ENCODE peak calls at places on chromosomes 3 and 15, in four cellular contexts. Z is colonic mucosa, H is body of pancreas, C is PC-3. L is an unnamed sample.

GRCh38 chr3:24519368-24520100 is 24.9 kb upstream of the THRB start:
- DNase-seq in C (no peak), H (peak), Z (no peak), L (no peak)

GRCh38 chr3:134874737-134875413 is 79.8 kb downstream of the EPHB1 start:
- DNase-seq in Z (no peak), H (peak), C (no peak), L (no peak)

GRCh38 chr15:72688697-72689096 is 2.7 kb downstream of the BBS4 start:
- DNase-seq in H (no peak), C (no peak), Z (no peak), L (no peak)

GRCh38 chr15:99296386-99296785 is 45.1 kb downstream of the LRRC28 start:
- DNase-seq in H (no peak), C (no peak), Z (no peak), L (no peak)

GRCh38 chr15:92810418-92811138 is 89.5 kb upstream of the CHD2 start:
- DNase-seq in Z (peak), H (peak), C (peak), L (peak)

GRCh38 chr15:64651573-64652260 is 123.7 kb downstream of the RBPMS2 start:
- DNase-seq in C (peak), Z (no peak), H (no peak), L (no peak)

GRCh38 chr3:107969994-107970896 is 120.6 kb downstream of the CD47 start:
- DNase-seq in C (peak), Z (peak), H (peak), L (no peak)

GRCh38 chr3:102745881-102746280 is 311.1 kb downstream of the ZPLD1 start:
- DNase-seq in H (no peak), C (peak), Z (no peak), L (no peak)

GRCh38 chr3:161559177-161559998 is 62.8 kb downstream of the OTOL1 start:
- DNase-seq in H (no peak), Z (no peak), C (peak), L (no peak)

GRCh38 chr3:78268716-78269668 is 1229.1 kb downstream of the ROBO2 start:
- DNase-seq in H (no peak), C (no peak), Z (no peak), L (no peak)

GRCh38 chr15:69713726-69714559 is 261.3 kb downstream of the RPLP1 start:
- DNase-seq in C (peak), H (no peak), Z (peak), L (no peak)

GRCh38 chr3:73511555-73511954 is 113.2 kb downstream of the PDZRN3 start:
- DNase-seq in H (no peak), C (no peak), Z (peak), L (no peak)

GRCh38 chr3:27324695-27325094 is 44.5 kb downstream of the NEK10 start:
- DNase-seq in H (no peak), Z (no peak), C (peak), L (no peak)

GRCh38 chr15:87287156-87287555 is 969.4 kb downstream of the NTRK3 start:
- DNase-seq in C (peak), H (no peak), Z (no peak), L (peak)

GRCh38 chr3:187678869-187679268 is 8.7 kb upstream of the SST start:
- DNase-seq in H (peak), Z (peak), C (peak), L (peak)

GRCh38 chr3:141644931-141645330 is 93.2 kb upstream of the RNF7 start:
- DNase-seq in H (peak), Z (peak), C (peak), L (no peak)

GRCh38 chr3:149128856-149129255 is 582 bp upstream of the HPS3 start:
- DNase-seq in H (no peak), C (no peak), Z (no peak), L (no peak)

GRCh38 chr15:91865903-91866302 is 12.4 kb downstream of the SLCO3A1 start:
- DNase-seq in C (no peak), Z (no peak), H (no peak), L (no peak)

GRCh38 chr3:55074861-55075260 is 147.0 kb upstream of the LRTM1 start:
- DNase-seq in Z (no peak), H (no peak), C (no peak), L (no peak)

GRCh38 chr3:128402319-128402718 is 64.4 kb downstream of the DNAJB8 start:
- DNase-seq in Z (peak), C (no peak), H (peak), L (no peak)

GRCh38 chr15:47334805-47335204 is 382.5 kb upstream of the SEMA6D start:
- DNase-seq in C (no peak), H (no peak), Z (no peak), L (no peak)

GRCh38 chr3:160806094-160806493 is 50.1 kb downstream of the PPM1L start:
- DNase-seq in H (no peak), Z (no peak), C (no peak), L (no peak)

GRCh38 chr3:77055841-77056341 is 16.0 kb downstream of the ROBO2 start:
- DNase-seq in Z (no peak), H (no peak), C (no peak), L (no peak)
- TF ChIP-seq CTCF in Z (no peak), H (no peak), C (no peak), L (no peak)

DNA sequence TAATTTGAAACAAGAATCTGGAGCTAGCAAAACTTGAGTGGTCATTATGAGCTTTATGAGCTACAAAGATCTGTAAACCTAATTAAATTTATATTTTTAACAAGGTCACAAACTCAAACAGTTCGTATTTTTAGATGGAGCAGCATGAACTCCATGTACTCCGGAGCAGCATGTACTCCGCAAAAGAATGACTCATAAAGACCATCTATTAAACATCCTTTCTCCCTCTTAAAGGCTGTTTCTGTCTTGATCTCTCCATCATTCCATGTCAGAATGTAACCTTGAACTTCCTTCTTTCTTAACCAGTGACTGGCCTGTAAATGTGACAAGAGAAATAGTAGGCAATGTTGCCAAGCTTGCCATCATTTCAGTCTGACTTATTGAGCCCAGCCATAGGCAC is 696.9 kb downstream of the ZNF385D start:
- DNase-seq in Z (no peak), H (no peak), C (no peak), L (no peak)
- TF ChIP-seq CTCF in Z (no peak), H (no peak), C (no peak), L (no peak)

DNA sequence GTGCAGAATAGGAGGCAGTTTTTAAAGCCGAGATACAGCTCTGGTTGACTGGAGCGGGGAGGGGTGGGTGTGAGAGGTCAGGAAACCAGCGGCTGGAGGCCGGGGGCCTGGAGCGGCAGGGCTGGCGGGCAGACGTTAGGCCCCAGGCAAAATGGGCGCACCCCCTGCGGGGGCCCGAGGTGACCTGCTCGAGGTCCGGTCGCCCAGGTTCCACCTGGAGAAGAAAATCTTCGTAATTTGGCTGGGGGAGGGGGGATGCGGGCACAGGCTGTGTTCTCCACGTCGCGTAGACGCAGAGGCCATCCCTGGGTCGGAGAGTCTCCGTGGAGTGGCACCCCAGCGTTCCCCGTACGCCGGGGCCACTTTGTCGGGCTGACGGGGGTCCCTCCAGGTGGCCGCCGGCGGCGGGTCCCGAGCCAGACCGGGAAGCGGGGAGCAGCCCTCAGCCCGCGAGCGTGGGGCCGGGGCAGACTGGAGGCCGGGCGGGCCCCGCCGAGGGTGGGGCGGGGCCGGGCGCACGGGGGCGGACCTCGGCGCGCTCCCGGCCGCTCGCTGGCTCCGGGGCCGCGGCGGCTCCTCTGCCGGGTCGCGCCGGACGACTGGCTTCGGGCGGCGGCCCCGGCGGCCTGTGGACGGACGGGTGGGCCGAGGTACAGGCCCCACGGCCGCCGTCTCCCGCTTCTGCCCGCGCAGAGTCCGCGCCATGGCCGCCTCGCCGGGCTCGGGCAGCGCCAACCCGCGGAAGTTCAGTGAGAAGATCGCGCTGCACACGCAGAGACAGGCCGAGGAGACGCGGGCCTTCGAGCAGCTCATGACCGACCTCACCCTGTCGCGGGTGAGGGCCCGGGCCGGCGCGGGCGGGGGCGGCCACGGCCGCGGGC is at the start of gene CRTC3:
- DNase-seq in Z (peak), H (peak), C (peak), L (no peak)
- TF ChIP-seq CTCF in Z (no peak), H (no peak), C (no peak), L (no peak)

GRCh38 chr3:52325686-52326085 is 9.6 kb downstream of the DNAH1 start:
- DNase-seq in C (no peak), Z (no peak), H (no peak), L (no peak)

GRCh38 chr3:52322466-52322865 is 6.3 kb downstream of the DNAH1 start:
- DNase-seq in Z (no peak), H (no peak), C (no peak), L (no peak)

GRCh38 chr3:52324676-52325075 is 8.6 kb downstream of the DNAH1 start:
- DNase-seq in Z (no peak), H (no peak), C (no peak), L (no peak)

GRCh38 chr3:52321481-52321880 is 5.4 kb downstream of the DNAH1 start:
- DNase-seq in C (no peak), Z (no peak), H (no peak), L (no peak)

GRCh38 chr3:52323526-52324295 is 7.6 kb downstream of the DNAH1 start:
- DNase-seq in H (no peak), C (no peak), Z (no peak), L (no peak)
- TF ChIP-seq CTCF in H (no peak), C (no peak), Z (no peak), L (no peak)

L was measured in HFF-Myc.